ENCODE peak calls at places on chromosomes 7 and 10, in five cellular contexts. Z, N, X, K and M are unnamed samples.

GRCh38 chr10:13158401-13158800 is 3.0 kb upstream of the MCM10 start:
- DNase-seq in Z (no peak), N (peak; percentile 32), X (no peak), K (no peak), M (no peak)

GRCh38 chr7:156026076-156027002 is 214.1 kb upstream of the SHH start:
- DNase-seq in Z (no peak), N (no peak), X (no peak), K (no peak), M (no peak)

GRCh38 chr7:101412976-101413375 is 50.3 kb downstream of the COL26A1 start:
- DNase-seq in Z (no peak), N (no peak), X (no peak), K (no peak), M (no peak)

GRCh38 chr7:105219771-105220160 is 169.0 kb downstream of the SRPK2 start:
- DNase-seq in Z (no peak), N (no peak), X (no peak), K (peak; percentile 74), M (no peak)

GRCh38 chr10:30155401-30155800 is 96.0 kb upstream of the JCAD start:
- DNase-seq in Z (no peak), N (no peak), X (no peak), K (no peak), M (no peak)

GRCh38 chr10:69847883-69848282 is 46.2 kb downstream of the COL13A1 start:
- DNase-seq in Z (no peak), N (no peak), X (no peak), K (no peak), M (no peak)

GRCh38 chr10:110221721-110222261 is 14.4 kb downstream of the MXI1 start:
- DNase-seq in Z (peak; percentile 64), N (peak; percentile 59), X (peak; percentile 64), K (peak; percentile 87), M (no peak)

GRCh38 chr10:8369666-8370065 is 315.2 kb downstream of the GATA3 start:
- DNase-seq in Z (no peak), N (no peak), X (no peak), K (no peak), M (no peak)

GRCh38 chr10:129799942-129800341 is 164.1 kb downstream of the EBF3 start:
- DNase-seq in Z (no peak), N (no peak), X (no peak), K (no peak), M (no peak)